ENCODE peak calls at places on chromosomes 12 and 14, in four cellular contexts. W is breast epithelium, I is neural progenitor cell, L is OCI-LY7. F is an unnamed sample.

GRCh38 chr12:13234045-13234641 is 37.6 kb downstream of the EMP1 start:
- DNase-seq in L (peak; percentile 31), W (no peak), I (peak; percentile 66), F (no peak)

GRCh38 chr12:28507055-28507454 is 316.8 kb downstream of the CCDC91 start:
- DNase-seq in I (no peak), W (no peak), L (no peak), F (no peak)

GRCh38 chr12:46839232-46839631 is 13.4 kb upstream of the SLC38A4 start:
- DNase-seq in L (no peak), W (no peak), I (no peak), F (no peak)

GRCh38 chr12:43238281-43238680 is 313.7 kb downstream of the ADAMTS20 start:
- DNase-seq in I (no peak), W (no peak), L (no peak), F (no peak)

GRCh38 chr12:71551529-71551928 is 111.9 kb downstream of the LGR5 start:
- DNase-seq in L (peak; percentile 14), W (no peak), I (peak; percentile 25), F (no peak)

GRCh38 chr14:105517096-105517495 is 9.3 kb upstream of the TMEM121 start:
- DNase-seq in W (no peak), L (no peak), I (no peak), F (no peak)

GRCh38 chr12:67482751-67483661 is 165.5 kb upstream of the DYRK2 start:
- DNase-seq in I (no peak), L (peak; percentile 70), W (no peak), F (no peak)

GRCh38 chr12:96981053-96981452 is 74.0 kb downstream of the NEDD1 start:
- DNase-seq in L (no peak), W (no peak), I (no peak), F (no peak)

GRCh38 chr12:102474438-102475064 is 5.8 kb downstream of the IGF1 start:
- DNase-seq in W (no peak), L (no peak), I (no peak), F (no peak)